ENCODE peak calls at places on chromosome 20, in nine cellular contexts. J is brain microvascular endothelial cell; N is activated CD8-positive, alpha-beta memory T cell treated with anti-CD3 and anti-CD28 coated beads, Interleukin-2, amount 50 U/mL, for 4 hours; B is stimulated activated CD4-positive, alpha-beta T cell treated with anti-CD3 and anti-CD28 coated beads, Interleukin-1b, Interleukin-23, amount 100 ng/mL, for 24 hours; X is GM13976; Q is CD4-positive, alpha-beta T cell; V is AG08396; A is fibroblast of the aortic adventitia; G is substantia nigra. Z is an unnamed sample.

GRCh38 chr20:33370296-33370695 is 31.0 kb downstream of the CDK5RAP1 start:
- DNase-seq in B (no peak), G (no peak), Q (peak), X (no peak), N (peak), A (no peak), J (no peak), V (no peak), Z (no peak)

GRCh38 chr20:9838378-9839295 is at the start of gene PAK5:
- DNase-seq in X (no peak), B (no peak), G (peak), V (peak), N (no peak), Q (no peak), J (peak), A (peak), Z (peak)

GRCh38 chr20:24981750-24982149 is 10.8 kb downstream of the APMAP start:
- DNase-seq in A (no peak), X (no peak), B (no peak), G (no peak), N (no peak), J (no peak), Q (no peak), V (no peak), Z (no peak)

GRCh38 chr20:63094767-63095499 is 88.2 kb upstream of the BHLHE23 start:
- DNase-seq in J (no peak), B (no peak), V (no peak), X (no peak), A (no peak), Q (no peak), N (peak), G (no peak), Z (no peak)

GRCh38 chr20:37327748-37328147 is 18.2 kb upstream of the SRC start:
- DNase-seq in G (no peak), B (no peak), Q (no peak), V (peak), N (no peak), A (peak), X (no peak), J (no peak), Z (no peak)

GRCh38 chr20:63947638-63948456 is 8.4 kb downstream of the UCKL1 start:
- DNase-seq in A (no peak), G (peak), V (no peak), X (no peak), N (no peak), J (no peak), Q (no peak), B (no peak), Z (peak)

GRCh38 chr20:37358366-37359150 is 12.6 kb downstream of the SRC start:
- DNase-seq in B (no peak), X (no peak), V (no peak), N (no peak), G (no peak), A (peak), Q (no peak), J (no peak), Z (no peak)

GRCh38 chr20:36717657-36718056 is 28.2 kb downstream of the NDRG3 start:
- DNase-seq in V (no peak), B (no peak), X (no peak), J (no peak), G (peak), Q (no peak), A (peak), N (no peak), Z (no peak)

GRCh38 chr20:45372646-45373352 is 5.3 kb downstream of the TP53TG5 start:
- DNase-seq in N (no peak), G (peak), J (no peak), X (no peak), Q (no peak), V (no peak), B (no peak), A (no peak), Z (no peak)

GRCh38 chr20:33312583-33312982 is 29.6 kb downstream of the BPIFB1 start:
- DNase-seq in B (no peak), Q (no peak), X (no peak), A (no peak), J (no peak), N (no peak), G (no peak), V (no peak), Z (no peak)

GRCh38 chr20:56442381-56443365 is 25.8 kb upstream of the RTF2 start:
- DNase-seq in B (no peak), V (no peak), G (no peak), J (no peak), X (no peak), Q (no peak), N (no peak), A (peak), Z (no peak)

GRCh38 chr20:24046905-24047304 is 58.3 kb upstream of the GGTLC1 start:
- DNase-seq in X (no peak), Q (no peak), V (no peak), B (no peak), N (no peak), G (no peak), J (no peak), A (peak), Z (no peak)

Z was measured in germinal center.